ENCODE peak calls at places on chromosomes 13 and 19, in ten cellular contexts. K is HEK293T, R is astrocyte of the hippocampus, Y is H9, P is SK-N-DZ, A is cerebellar nuclear complex, I is GM23248, L is bronchial epithelial cell, C is nephron progenitor cell, B is choroid plexus epithelial cell. V is an unnamed sample.

GRCh38 chr13:19597523-19597922 is 35.9 kb upstream of the MPHOSPH8 start:
- DNase-seq in A (no peak), C (no peak), R (peak), K (no peak), B (peak), Y (no peak), L (peak), P (no peak), I (peak), V (peak)

GRCh38 chr19:13914777-13915176 is 8.8 kb downstream of the CC2D1A start:
- DNase-seq in L (no peak), P (no peak), B (no peak), I (no peak), R (no peak), C (no peak), K (no peak), A (no peak), Y (no peak), V (no peak)

GRCh38 chr19:17441241-17442135 is 7.0 kb downstream of the TMEM221 start:
- DNase-seq in P (no peak), A (no peak), K (peak), R (peak), I (peak), L (no peak), C (peak), Y (peak), B (peak), V (peak)

GRCh38 chr13:41075034-41075433 is 13.7 kb downstream of the WBP4 start:
- DNase-seq in A (no peak), B (peak), L (peak), C (peak), R (peak), Y (no peak), P (no peak), K (peak), I (peak), V (peak)

GRCh38 chr19:17266589-17266974 is 661 bp upstream of the BABAM1 start:
- DNase-seq in Y (no peak), I (no peak), C (no peak), L (no peak), A (no peak), B (no peak), K (no peak), R (no peak), P (no peak), V (no peak)

GRCh38 chr13:48862572-48862971 is 113.1 kb upstream of the FNDC3A start:
- DNase-seq in C (no peak), R (no peak), A (no peak), K (no peak), I (no peak), B (peak), P (no peak), Y (no peak), L (no peak), V (no peak)

GRCh38 chr19:12800873-12801465 is 631 bp downstream of the PRDX2 start:
- DNase-seq in Y (peak), R (peak), P (no peak), I (peak), C (peak), K (no peak), A (no peak), B (no peak), L (no peak), V (no peak)

GRCh38 chr13:49099513-49099877 is 120.6 kb upstream of the MLNR start:
- DNase-seq in P (no peak), I (no peak), Y (no peak), L (no peak), R (no peak), A (no peak), K (no peak), B (no peak), C (no peak), V (no peak)

GRCh38 chr19:30069535-30070197 is 127.6 kb downstream of the URI1 start:
- DNase-seq in P (no peak), I (no peak), L (no peak), K (no peak), A (no peak), R (no peak), Y (peak), C (no peak), B (no peak), V (no peak)

GRCh38 chr19:45136507-45137178 is 24.1 kb downstream of the NKPD1 start:
- DNase-seq in K (no peak), R (no peak), I (no peak), Y (no peak), B (no peak), C (no peak), P (no peak), L (no peak), A (no peak), V (no peak)

GRCh38 chr19:38544569-38545315 is 73.0 kb downstream of the MAP4K1 start:
- DNase-seq in L (peak), R (no peak), I (peak), B (peak), A (no peak), K (no peak), C (no peak), Y (no peak), P (no peak), V (peak)

GRCh38 chr19:40466219-40467006 is at the start of gene SPTBN4:
- DNase-seq in I (peak), R (peak), L (no peak), C (peak), B (no peak), K (no peak), A (no peak), P (no peak), Y (peak), V (no peak)

V was measured in amniotic epithelial cell.